ENCODE peak calls at places on chromosomes 6 and 20, in ten cellular contexts. One of them, this sample, is unnamed.

GRCh38 chr6:137489410-137490371 is 4.5 kb downstream of the OLIG3 start:
- DNase-seq in AG04450: no peak
- DNase-seq in Peyer's patch: no peak
- DNase-seq in fibroblast of lung: peak; percentile 40
- DNase-seq in mesothelial cell of epicardium: no peak
- DNase-seq in upper lobe of right lung: no peak
- DNase-seq in thoracic aorta: no peak
- DNase-seq in heart left ventricle: no peak
- DNase-seq in MM.1S: no peak
- DNase-seq in B cell: peak; percentile 37
- DNase-seq in this sample: no peak

GRCh38 chr20:12171927-12172581 is 254.4 kb downstream of the BTBD3 start:
- DNase-seq in upper lobe of right lung: no peak
- DNase-seq in Peyer's patch: no peak
- DNase-seq in fibroblast of lung: peak; percentile 89
- DNase-seq in B cell: no peak
- DNase-seq in heart left ventricle: no peak
- DNase-seq in MM.1S: peak; percentile 89
- DNase-seq in thoracic aorta: no peak
- DNase-seq in mesothelial cell of epicardium: no peak
- DNase-seq in AG04450: peak; percentile 43
- DNase-seq in this sample: no peak

GRCh38 chr6:139721924-139722323 is 347.5 kb upstream of the CITED2 start:
- DNase-seq in heart left ventricle: no peak
- DNase-seq in thoracic aorta: no peak
- DNase-seq in upper lobe of right lung: no peak
- DNase-seq in AG04450: no peak
- DNase-seq in B cell: no peak
- DNase-seq in Peyer's patch: no peak
- DNase-seq in mesothelial cell of epicardium: no peak
- DNase-seq in MM.1S: no peak
- DNase-seq in fibroblast of lung: no peak
- DNase-seq in this sample: no peak

GRCh38 chr6:14542670-14543366 is 425.2 kb downstream of the CD83 start:
- DNase-seq in Peyer's patch: no peak
- DNase-seq in upper lobe of right lung: no peak
- DNase-seq in AG04450: peak; percentile 62
- DNase-seq in heart left ventricle: no peak
- DNase-seq in mesothelial cell of epicardium: no peak
- DNase-seq in MM.1S: no peak
- DNase-seq in B cell: peak; percentile 34
- DNase-seq in fibroblast of lung: peak; percentile 70
- DNase-seq in thoracic aorta: no peak
- DNase-seq in this sample: peak; percentile 53

GRCh38 chr20:24149881-24150307 is 161.3 kb upstream of the GGTLC1 start:
- DNase-seq in B cell: no peak
- DNase-seq in mesothelial cell of epicardium: no peak
- DNase-seq in MM.1S: no peak
- DNase-seq in AG04450: no peak
- DNase-seq in fibroblast of lung: no peak
- DNase-seq in heart left ventricle: peak; percentile 30
- DNase-seq in thoracic aorta: no peak
- DNase-seq in Peyer's patch: no peak
- DNase-seq in upper lobe of right lung: no peak
- DNase-seq in this sample: no peak

GRCh38 chr20:60126975-60127374 is 168.8 kb downstream of the CDH26 start:
- DNase-seq in heart left ventricle: no peak
- DNase-seq in MM.1S: no peak
- DNase-seq in mesothelial cell of epicardium: no peak
- DNase-seq in upper lobe of right lung: no peak
- DNase-seq in thoracic aorta: no peak
- DNase-seq in Peyer's patch: no peak
- DNase-seq in B cell: no peak
- DNase-seq in AG04450: no peak
- DNase-seq in fibroblast of lung: no peak
- DNase-seq in this sample: no peak

GRCh38 chr6:13308332-13308731 is 20.0 kb downstream of the TBC1D7 start:
- DNase-seq in mesothelial cell of epicardium: no peak
- DNase-seq in thoracic aorta: no peak
- DNase-seq in Peyer's patch: no peak
- DNase-seq in heart left ventricle: peak; percentile 33
- DNase-seq in fibroblast of lung: no peak
- DNase-seq in B cell: no peak
- DNase-seq in AG04450: no peak
- DNase-seq in upper lobe of right lung: no peak
- DNase-seq in MM.1S: no peak
- DNase-seq in this sample: no peak

GRCh38 chr20:59576216-59576953 is 28.0 kb upstream of the PHACTR3 start:
- DNase-seq in Peyer's patch: no peak
- DNase-seq in thoracic aorta: no peak
- DNase-seq in upper lobe of right lung: no peak
- DNase-seq in AG04450: no peak
- DNase-seq in heart left ventricle: no peak
- DNase-seq in B cell: no peak
- DNase-seq in MM.1S: no peak
- DNase-seq in mesothelial cell of epicardium: no peak
- DNase-seq in fibroblast of lung: no peak
- DNase-seq in this sample: no peak

GRCh38 chr20:10739575-10739974 is 65.8 kb upstream of the JAG1 start:
- DNase-seq in B cell: no peak
- DNase-seq in fibroblast of lung: peak; percentile 20
- DNase-seq in upper lobe of right lung: no peak
- DNase-seq in Peyer's patch: no peak
- DNase-seq in mesothelial cell of epicardium: no peak
- DNase-seq in heart left ventricle: no peak
- DNase-seq in AG04450: no peak
- DNase-seq in MM.1S: no peak
- DNase-seq in thoracic aorta: no peak
- DNase-seq in this sample: no peak

GRCh38 chr20:24981750-24982149 is 10.8 kb downstream of the APMAP start:
- DNase-seq in heart left ventricle: no peak
- DNase-seq in B cell: no peak
- DNase-seq in fibroblast of lung: no peak
- DNase-seq in AG04450: no peak
- DNase-seq in upper lobe of right lung: peak; percentile 79
- DNase-seq in mesothelial cell of epicardium: no peak
- DNase-seq in Peyer's patch: no peak
- DNase-seq in MM.1S: no peak
- DNase-seq in thoracic aorta: no peak
- DNase-seq in this sample: no peak

GRCh38 chr6:126937426-126937825 is 181.0 kb upstream of the RSPO3 start:
- DNase-seq in thoracic aorta: no peak
- DNase-seq in fibroblast of lung: peak; percentile 3
- DNase-seq in AG04450: no peak
- DNase-seq in mesothelial cell of epicardium: no peak
- DNase-seq in B cell: no peak
- DNase-seq in upper lobe of right lung: no peak
- DNase-seq in MM.1S: no peak
- DNase-seq in Peyer's patch: no peak
- DNase-seq in heart left ventricle: no peak
- DNase-seq in this sample: no peak

GRCh38 chr6:116444092-116444491 is 17.1 kb upstream of the CALHM6 start:
- DNase-seq in B cell: peak; percentile 40
- DNase-seq in Peyer's patch: no peak
- DNase-seq in thoracic aorta: no peak
- DNase-seq in mesothelial cell of epicardium: no peak
- DNase-seq in heart left ventricle: no peak
- DNase-seq in AG04450: no peak
- DNase-seq in MM.1S: peak; percentile 40
- DNase-seq in upper lobe of right lung: no peak
- DNase-seq in fibroblast of lung: peak; percentile 68
- DNase-seq in this sample: peak; percentile 32
- TF ChIP-seq CTCF in B cell: peak; percentile 75
- TF ChIP-seq CTCF in Peyer's patch: peak; percentile 50
- TF ChIP-seq CTCF in thoracic aorta: peak; percentile 35
- TF ChIP-seq CTCF in mesothelial cell of epicardium: peak; percentile 34
- TF ChIP-seq CTCF in heart left ventricle: peak; percentile 8
- TF ChIP-seq CTCF in AG04450: peak; percentile 57
- TF ChIP-seq CTCF in MM.1S: peak; percentile 61
- TF ChIP-seq CTCF in upper lobe of right lung: peak; percentile 53
- TF ChIP-seq CTCF in fibroblast of lung: peak; percentile 73
- TF ChIP-seq CTCF in this sample: peak; percentile 71

DNA sequence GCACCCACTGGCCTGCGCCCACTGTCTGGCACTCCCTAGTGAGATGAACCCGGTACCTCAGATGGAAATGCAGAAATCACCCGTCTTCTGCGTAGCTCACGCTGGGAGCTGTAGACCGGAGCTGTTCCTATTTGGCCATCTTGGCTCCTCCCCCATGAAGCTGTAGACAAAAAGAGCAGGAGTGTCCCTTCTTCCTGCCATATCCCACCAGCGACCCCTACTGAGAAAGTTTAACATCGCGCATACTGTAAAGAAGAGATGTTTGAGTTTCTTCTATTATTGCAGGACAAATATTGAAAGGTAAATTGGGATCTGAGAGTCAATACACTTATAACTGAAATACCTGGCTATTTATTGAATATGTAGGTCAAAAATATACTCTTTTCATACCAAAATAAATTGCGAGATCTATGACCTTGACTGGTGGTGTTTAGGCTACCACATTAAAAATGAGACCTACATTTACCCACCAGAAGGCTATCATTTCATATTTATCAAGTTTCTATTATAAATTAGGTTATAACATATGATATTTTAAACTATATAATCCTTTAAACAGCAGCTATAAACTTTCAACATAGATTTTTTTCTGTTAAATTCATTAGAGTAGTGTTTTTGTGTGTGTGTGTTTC is 586.3 kb downstream of the HTR1B start:
- DNase-seq in MM.1S: peak; percentile 9
- DNase-seq in AG04450: no peak
- DNase-seq in B cell: no peak
- DNase-seq in mesothelial cell of epicardium: peak; percentile 44
- DNase-seq in Peyer's patch: no peak
- DNase-seq in thoracic aorta: no peak
- DNase-seq in heart left ventricle: no peak
- DNase-seq in fibroblast of lung: peak; percentile 6
- DNase-seq in upper lobe of right lung: no peak
- DNase-seq in this sample: no peak
- TF ChIP-seq CTCF in MM.1S: peak; percentile 20
- TF ChIP-seq CTCF in AG04450: no peak
- TF ChIP-seq CTCF in B cell: no peak
- TF ChIP-seq CTCF in mesothelial cell of epicardium: peak; percentile 64
- TF ChIP-seq CTCF in Peyer's patch: peak; percentile 63
- TF ChIP-seq CTCF in thoracic aorta: peak; percentile 26
- TF ChIP-seq CTCF in heart left ventricle: peak; percentile 9
- TF ChIP-seq CTCF in fibroblast of lung: no peak
- TF ChIP-seq CTCF in upper lobe of right lung: peak; percentile 29
- TF ChIP-seq CTCF in this sample: peak; percentile 49

GRCh38 chr20:37897008-37897548 is 5.8 kb upstream of the VSTM2L start:
- DNase-seq in AG04450: no peak
- DNase-seq in upper lobe of right lung: no peak
- DNase-seq in B cell: no peak
- DNase-seq in fibroblast of lung: no peak
- DNase-seq in Peyer's patch: no peak
- DNase-seq in MM.1S: no peak
- DNase-seq in heart left ventricle: no peak
- DNase-seq in mesothelial cell of epicardium: no peak
- DNase-seq in thoracic aorta: no peak
- DNase-seq in this sample: no peak

GRCh38 chr20:37901280-37901666 is 1.7 kb upstream of the VSTM2L start:
- DNase-seq in fibroblast of lung: no peak
- DNase-seq in B cell: no peak
- DNase-seq in upper lobe of right lung: no peak
- DNase-seq in thoracic aorta: no peak
- DNase-seq in Peyer's patch: no peak
- DNase-seq in mesothelial cell of epicardium: no peak
- DNase-seq in AG04450: no peak
- DNase-seq in heart left ventricle: no peak
- DNase-seq in MM.1S: no peak
- DNase-seq in this sample: no peak

GRCh38 chr20:37901667-37902503 is 1.0 kb upstream of the VSTM2L start:
- DNase-seq in thoracic aorta: no peak
- DNase-seq in upper lobe of right lung: no peak
- DNase-seq in fibroblast of lung: peak; percentile 81
- DNase-seq in AG04450: peak; percentile 3
- DNase-seq in heart left ventricle: no peak
- DNase-seq in B cell: peak; percentile 56
- DNase-seq in mesothelial cell of epicardium: no peak
- DNase-seq in Peyer's patch: no peak
- DNase-seq in MM.1S: no peak
- DNase-seq in this sample: peak; percentile 83

GRCh38 chr20:37898301-37899104 is 4.4 kb upstream of the VSTM2L start:
- DNase-seq in mesothelial cell of epicardium: no peak
- DNase-seq in fibroblast of lung: no peak
- DNase-seq in B cell: no peak
- DNase-seq in Peyer's patch: no peak
- DNase-seq in AG04450: no peak
- DNase-seq in heart left ventricle: no peak
- DNase-seq in upper lobe of right lung: no peak
- DNase-seq in thoracic aorta: no peak
- DNase-seq in MM.1S: no peak
- DNase-seq in this sample: no peak

GRCh38 chr20:37899105-37900045 is 3.6 kb upstream of the VSTM2L start:
- DNase-seq in upper lobe of right lung: no peak
- DNase-seq in thoracic aorta: no peak
- DNase-seq in MM.1S: no peak
- DNase-seq in B cell: no peak
- DNase-seq in fibroblast of lung: no peak
- DNase-seq in mesothelial cell of epicardium: no peak
- DNase-seq in Peyer's patch: no peak
- DNase-seq in heart left ventricle: no peak
- DNase-seq in AG04450: no peak
- DNase-seq in this sample: no peak
- TF ChIP-seq CTCF in upper lobe of right lung: no peak
- TF ChIP-seq CTCF in thoracic aorta: no peak
- TF ChIP-seq CTCF in MM.1S: no peak
- TF ChIP-seq CTCF in B cell: no peak
- TF ChIP-seq CTCF in fibroblast of lung: peak; percentile 2
- TF ChIP-seq CTCF in mesothelial cell of epicardium: no peak
- TF ChIP-seq CTCF in Peyer's patch: no peak
- TF ChIP-seq CTCF in heart left ventricle: no peak
- TF ChIP-seq CTCF in AG04450: no peak
- TF ChIP-seq CTCF in this sample: no peak

DNA sequence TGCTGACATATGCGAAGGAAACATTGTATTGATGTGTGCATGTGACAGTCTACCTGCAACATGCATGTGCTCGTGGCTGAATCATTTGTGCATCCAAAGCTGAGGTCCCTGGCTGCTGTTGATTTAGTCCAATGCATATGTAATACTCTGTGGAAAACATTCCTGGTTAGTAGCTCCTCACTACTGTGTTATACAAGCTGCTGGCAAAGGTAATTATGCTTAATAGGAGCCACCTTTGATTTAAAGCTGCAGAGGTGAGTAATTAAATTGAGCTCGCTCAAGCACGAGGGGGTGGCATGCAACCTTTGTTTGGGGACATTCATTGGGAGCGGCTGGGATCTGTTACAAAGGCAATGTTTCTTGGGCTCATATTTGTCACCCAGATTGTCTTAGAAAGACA is 24.6 kb downstream of the TSHZ2 start:
- DNase-seq in heart left ventricle: no peak
- DNase-seq in mesothelial cell of epicardium: no peak
- DNase-seq in AG04450: no peak
- DNase-seq in fibroblast of lung: no peak
- DNase-seq in upper lobe of right lung: no peak
- DNase-seq in thoracic aorta: no peak
- DNase-seq in MM.1S: no peak
- DNase-seq in Peyer's patch: no peak
- DNase-seq in B cell: no peak
- DNase-seq in this sample: no peak
- TF ChIP-seq CTCF in heart left ventricle: no peak
- TF ChIP-seq CTCF in mesothelial cell of epicardium: no peak
- TF ChIP-seq CTCF in AG04450: no peak
- TF ChIP-seq CTCF in fibroblast of lung: no peak
- TF ChIP-seq CTCF in upper lobe of right lung: no peak
- TF ChIP-seq CTCF in thoracic aorta: no peak
- TF ChIP-seq CTCF in MM.1S: no peak
- TF ChIP-seq CTCF in Peyer's patch: no peak
- TF ChIP-seq CTCF in B cell: no peak
- TF ChIP-seq CTCF in this sample: no peak